ENCODE peak calls at places on chromosomes 2 and 18, in seven cellular contexts. T, I, H, R, E, K and M are unnamed samples.

GRCh38 chr2:241001413-241002274 is 3.2 kb downstream of the SNED1 start:
- DNase-seq in K (no peak), H (no peak), R (no peak), T (no peak), E (no peak), I (no peak), M (no peak)

GRCh38 chr2:234494361-234495075 is 2.4 kb downstream of the ARL4C start:
- DNase-seq in I (no peak), R (peak), E (peak), T (no peak), H (no peak), K (peak), M (peak)

GRCh38 chr2:240287496-240288086 is 147.1 kb upstream of the OTOS start:
- DNase-seq in T (no peak), R (no peak), E (no peak), H (no peak), K (no peak), I (no peak), M (no peak)

GRCh38 chr2:10762651-10763460 is 41.4 kb downstream of the ATP6V1C2 start:
- DNase-seq in I (no peak), E (no peak), R (no peak), T (no peak), K (no peak), H (no peak), M (peak)

GRCh38 chr2:222897898-222898297 is 37.1 kb downstream of the ACSL3 start:
- DNase-seq in I (no peak), E (no peak), T (no peak), H (no peak), R (no peak), K (no peak), M (no peak)

GRCh38 chr2:19540739-19541503 is 182.5 kb upstream of the OSR1 start:
- DNase-seq in I (peak), H (no peak), T (no peak), K (peak), R (no peak), E (peak), M (peak)

GRCh38 chr2:162824319-162824718 is 14.2 kb downstream of the KCNH7 start:
- DNase-seq in E (no peak), R (peak), K (no peak), I (no peak), H (no peak), T (no peak), M (no peak)

GRCh38 chr2:156474316-156474715 is 38.1 kb downstream of the GPD2 start:
- DNase-seq in H (no peak), K (no peak), I (no peak), R (no peak), T (no peak), E (no peak), M (no peak)

GRCh38 chr18:6994719-6995430 is 122.7 kb downstream of the LAMA1 start:
- DNase-seq in H (no peak), I (no peak), R (no peak), E (peak), K (peak), T (no peak), M (peak)

GRCh38 chr18:44855681-44856080 is 175.0 kb downstream of the SETBP1 start:
- DNase-seq in I (no peak), T (no peak), R (no peak), K (peak), E (no peak), H (no peak), M (no peak)

GRCh38 chr2:224938670-224939309 is 103.5 kb downstream of the DOCK10 start:
- DNase-seq in H (no peak), E (no peak), T (no peak), I (no peak), R (no peak), K (no peak), M (no peak)

GRCh38 chr2:120034616-120035015 is 21.7 kb downstream of the EPB41L5 start:
- DNase-seq in K (no peak), T (no peak), I (no peak), E (no peak), R (no peak), H (no peak), M (no peak)

GRCh38 chr2:143575340-143575739 is 446.1 kb downstream of the ARHGAP15 start:
- DNase-seq in R (no peak), K (no peak), H (no peak), T (no peak), E (peak), I (no peak), M (no peak)

GRCh38 chr18:6013101-6013790 is 117.9 kb upstream of the TMEM200C start:
- DNase-seq in T (no peak), E (no peak), H (no peak), I (no peak), K (peak), R (no peak), M (no peak)

GRCh38 chr2:23753291-23754006 is 173.5 kb downstream of the ATAD2B start:
- DNase-seq in I (no peak), R (no peak), K (no peak), H (no peak), T (no peak), E (no peak), M (no peak)

GRCh38 chr2:186919272-186919671 is 70.3 kb upstream of the ZSWIM2 start:
- DNase-seq in K (peak), T (no peak), R (no peak), H (no peak), E (peak), I (peak), M (peak)

GRCh38 chr18:58045265-58046086 is 1.4 kb downstream of the NEDD4L start:
- DNase-seq in K (no peak), I (peak), E (peak), T (peak), R (peak), H (peak), M (peak)